ENCODE peak calls at places on chromosomes 4 and X, in six cellular contexts. U is GM23338, Y is transverse colon, L is Panc1, V is suprapubic skin, W is stomach. R is an unnamed sample.
A peak's percentile ranks its signal among the peaks of the same experiment; 100 is the strongest.

GRCh38 chr4:37673523-37674192 is 12.5 kb downstream of the RELL1 start:
- DNase-seq in U (no peak), Y (no peak), L (no peak), V (no peak), W (no peak), R (no peak)

GRCh38 chr4:20625460-20625859 is 74.8 kb upstream of the PACRGL start:
- DNase-seq in U (no peak), Y (peak; percentile 51), L (no peak), V (no peak), W (no peak), R (no peak)

GRCh38 chr4:48247878-48248558 is 21.6 kb downstream of the TEC start:
- DNase-seq in U (no peak), Y (no peak), L (no peak), V (no peak), W (no peak), R (no peak)

GRCh38 chr4:31518796-31519250 is 798.7 kb downstream of the PCDH7 start:
- DNase-seq in U (no peak), Y (no peak), L (no peak), V (no peak), W (no peak), R (no peak)

GRCh38 chr4:54395013-54395527 is 166.0 kb downstream of the PDGFRA start:
- DNase-seq in U (no peak), Y (no peak), L (no peak), V (no peak), W (no peak), R (no peak)

GRCh38 chr4:40731792-40732245 is 17.9 kb upstream of the NSUN7 start:
- DNase-seq in U (no peak), Y (peak; percentile 45), L (no peak), V (no peak), W (peak; percentile 60), R (peak; percentile 19)

GRCh38 chr4:82394896-82395295 is 21.1 kb upstream of the HNRNPD start:
- DNase-seq in U (no peak), Y (no peak), L (no peak), V (no peak), W (no peak), R (no peak)

GRCh38 chr4:62670509-62670908 is 1470.4 kb downstream of the ADGRL3 start:
- DNase-seq in U (no peak), Y (no peak), L (no peak), V (no peak), W (no peak), R (no peak)

GRCh38 chr4:3372264-3372932 is 69.4 kb upstream of the HGFAC start:
- DNase-seq in U (no peak), Y (no peak), L (no peak), V (no peak), W (no peak), R (no peak)

GRCh38 chr4:103754844-103755243 is 35.1 kb upstream of the TACR3 start:
- DNase-seq in U (no peak), Y (peak; percentile 77), L (no peak), V (no peak), W (peak; percentile 36), R (no peak)

GRCh38 chrX:84467898-84468297 is 34.4 kb downstream of the HDX start:
- DNase-seq in U (no peak), Y (no peak), L (no peak), V (no peak), W (no peak), R (no peak)

GRCh38 chr4:6467600-6467999 is 4.8 kb downstream of the PPP2R2C start:
- DNase-seq in U (no peak), Y (no peak), L (no peak), V (no peak), W (no peak), R (no peak)

GRCh38 chr4:48710446-48711209 is 69.5 kb downstream of the FRYL start:
- DNase-seq in U (no peak), Y (no peak), L (no peak), V (no peak), W (no peak), R (no peak)

GRCh38 chr4:15420642-15421041 is 7.2 kb upstream of the C1QTNF7 start:
- DNase-seq in U (peak; percentile 22), Y (no peak), L (no peak), V (no peak), W (no peak), R (no peak)

GRCh38 chr4:148061795-148062194 is 329.9 kb downstream of the ARHGAP10 start:
- DNase-seq in U (peak; percentile 23), Y (no peak), L (no peak), V (no peak), W (no peak), R (no peak)

GRCh38 chr4:155473420-155474095 is 96.8 kb upstream of the MAP9 start:
- DNase-seq in U (no peak), Y (no peak), L (no peak), V (no peak), W (no peak), R (no peak)

GRCh38 chrX:143998261-143998660 is 114.4 kb downstream of the UBE2NL start:
- DNase-seq in U (no peak), Y (no peak), L (no peak), V (no peak), W (no peak), R (no peak)

GRCh38 chrX:154351183-154352011 is 23.0 kb downstream of the FLNA start:
- DNase-seq in U (no peak), Y (peak; percentile 71), L (no peak), V (no peak), W (no peak), R (no peak)

GRCh38 chrX:9172451-9172850 is 138.5 kb upstream of the FAM9B start:
- DNase-seq in U (no peak), Y (no peak), L (no peak), V (no peak), W (no peak), R (no peak)

GRCh38 chr4:54586343-54586953 is 71.3 kb upstream of the KIT start:
- DNase-seq in U (no peak), Y (peak; percentile 33), L (no peak), V (no peak), W (no peak), R (no peak)

GRCh38 chr4:121668368-121669162 is 28.2 kb downstream of the ANXA5 start:
- DNase-seq in U (no peak), Y (no peak), L (no peak), V (no peak), W (no peak), R (no peak)

GRCh38 chr4:25656031-25656430 is 380 bp downstream of the SLC34A2 start:
- DNase-seq in U (no peak), Y (no peak), L (no peak), V (no peak), W (no peak), R (no peak)

GRCh38 chr4:25654031-25654970 is 1.4 kb upstream of the SLC34A2 start:
- DNase-seq in U (peak; percentile 46), Y (no peak), L (no peak), V (no peak), W (no peak), R (no peak)

GRCh38 chr4:25658357-25658771 is 2.7 kb downstream of the SLC34A2 start:
- DNase-seq in U (no peak), Y (no peak), L (no peak), V (no peak), W (no peak), R (no peak)

GRCh38 chr4:25658777-25659176 is 3.1 kb downstream of the SLC34A2 start:
- DNase-seq in U (no peak), Y (no peak), L (no peak), V (no peak), W (no peak), R (no peak)

GRCh38 chr4:25654971-25655963 is at the start of gene SLC34A2:
- DNase-seq in U (peak; percentile 92), Y (peak; percentile 15), L (no peak), V (no peak), W (peak; percentile 33), R (peak; percentile 19)
- TF ChIP-seq POLR2AphosphoS5 in U (peak; percentile 41), Y (no peak), L (no peak), V (no peak), W (no peak), R (no peak)

GRCh38 chrX:104565791-104566687 is at the start of gene IL1RAPL2:
- DNase-seq in U (peak; percentile 86), Y (peak; percentile 14), L (no peak), V (no peak), W (peak; percentile 58), R (peak; percentile 12)
- H3K4me3 ChIP-seq in U (peak within 1 kb of the TSS; percentile 60), Y (no peak within 1 kb of the TSS), L (peak within 1 kb of the TSS; percentile 16), V (peak within 1 kb of the TSS; percentile 33), W (peak within 1 kb of the TSS; percentile 21), R (no peak within 1 kb of the TSS)

DNA sequence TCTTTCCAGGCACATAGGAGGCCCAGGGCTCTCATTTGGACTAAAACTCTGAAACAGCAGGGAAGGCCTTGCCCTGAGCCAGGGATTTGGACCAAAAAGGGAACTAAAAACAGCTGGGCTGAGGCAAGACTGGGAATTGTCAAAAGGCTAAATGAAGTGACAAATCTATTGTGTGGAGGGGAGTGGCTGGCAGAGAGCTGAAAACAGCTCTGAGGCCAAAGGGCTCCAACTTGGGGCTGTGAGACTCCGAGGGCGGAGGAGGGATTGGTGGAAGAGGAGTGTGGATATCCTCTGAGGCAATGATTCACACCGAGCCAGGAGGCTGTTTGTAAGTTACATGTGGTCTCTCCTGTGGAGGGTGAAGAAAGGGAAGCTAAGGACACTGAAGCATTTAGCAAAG is 63.2 kb downstream of the PHEX start:
- DNase-seq in U (no peak), Y (peak; percentile 10), L (no peak), V (peak; percentile 75), W (no peak), R (no peak)
- TF ChIP-seq POLR2AphosphoS5 in U (no peak), Y (no peak), L (no peak), V (no peak), W (no peak), R (no peak)

DNA sequence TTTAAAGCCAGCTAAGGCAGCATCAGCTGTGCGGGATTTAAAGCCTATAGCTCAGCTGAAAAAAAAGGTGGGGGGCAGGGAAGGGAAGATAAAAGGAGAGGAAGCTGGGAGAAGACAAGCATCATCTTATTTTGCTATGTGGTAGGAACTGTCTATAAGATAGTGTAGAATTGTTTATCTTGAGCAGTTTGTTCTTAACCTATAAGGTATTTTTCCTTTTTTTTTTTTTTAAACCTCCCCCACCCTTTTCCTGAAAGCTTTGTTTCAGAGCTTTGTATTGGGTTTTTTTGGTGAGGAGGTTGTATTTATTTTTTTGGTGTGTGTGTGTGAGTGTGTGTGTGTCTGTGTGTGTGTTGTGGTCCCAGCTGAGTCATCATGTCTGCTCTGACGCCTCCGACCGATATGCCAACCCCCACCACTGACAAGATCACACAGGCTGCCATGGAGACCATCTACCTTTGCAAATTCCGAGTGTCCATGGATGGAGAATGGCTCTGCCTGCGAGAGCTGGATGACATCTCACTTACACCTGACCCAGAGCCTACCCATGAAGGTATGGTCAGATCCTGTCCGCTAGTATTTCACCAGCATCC is 531 bp downstream of the RUFY3 start:
- DNase-seq in U (no peak), Y (no peak), L (no peak), V (no peak), W (no peak), R (no peak)
- H3K4me3 ChIP-seq in U (no peak overlapping the region), Y (peak overlapping the region; percentile 21), L (peak overlapping the region; percentile 29), V (peak overlapping the region; percentile 41), W (peak overlapping the region; percentile 37), R (peak overlapping the region; percentile 18)